ENCODE peak calls at places on chromosome 17, in six cellular contexts. U, O, P, E, Z and M are unnamed samples.

GRCh38 chr17:10114931-10115535 is 83.4 kb downstream of the GAS7 start:
- DNase-seq in O (peak; percentile 67), Z (peak; percentile 69), P (no peak), E (peak; percentile 98), U (peak; percentile 98), M (peak; percentile 83)

GRCh38 chr17:65005858-65006257 is 50.7 kb downstream of the GNA13 start:
- DNase-seq in Z (no peak), U (no peak), P (no peak), E (no peak), O (no peak), M (no peak)

GRCh38 chr17:80799553-80800403 is 191.9 kb upstream of the CHMP6 start:
- DNase-seq in P (no peak), E (no peak), Z (no peak), O (no peak), U (no peak), M (no peak)

GRCh38 chr17:74369221-74369620 is 1.9 kb downstream of the GPR142 start:
- DNase-seq in E (no peak), O (no peak), Z (peak; percentile 44), P (no peak), U (no peak), M (no peak)

GRCh38 chr17:1351967-1352366 is 48.1 kb downstream of the YWHAE start:
- DNase-seq in Z (no peak), O (no peak), E (no peak), P (no peak), U (no peak), M (no peak)

GRCh38 chr17:31442276-31442675 is 50.8 kb downstream of the RAB11FIP4 start:
- DNase-seq in Z (no peak), O (no peak), P (no peak), E (no peak), U (no peak), M (no peak)

GRCh38 chr17:58121925-58122324 is 26.3 kb upstream of the OR4D1 start:
- DNase-seq in E (peak; percentile 46), Z (no peak), U (peak; percentile 20), P (peak; percentile 56), O (no peak), M (no peak)

GRCh38 chr17:38921756-38922411 is 3.5 kb upstream of the LASP1NB start:
- DNase-seq in P (no peak), U (no peak), O (no peak), Z (peak; percentile 24), E (no peak), M (no peak)

GRCh38 chr17:39663688-39664580 is 1.2 kb upstream of the TCAP start:
- DNase-seq in U (no peak), E (peak; percentile 27), P (no peak), Z (peak; percentile 66), O (no peak), M (no peak)

GRCh38 chr17:66645259-66645658 is 189.7 kb upstream of the CACNG5 start:
- DNase-seq in O (no peak), E (no peak), Z (no peak), P (no peak), U (no peak), M (no peak)

GRCh38 chr17:40699880-40700279 is 3.7 kb downstream of the KRT24 start:
- DNase-seq in Z (no peak), E (peak; percentile 6), O (no peak), P (no peak), U (peak; percentile 5), M (no peak)

GRCh38 chr17:20925091-20925490 is 117.7 kb downstream of the USP22 start:
- DNase-seq in O (no peak), Z (no peak), U (peak; percentile 27), E (peak; percentile 51), P (no peak), M (no peak)

GRCh38 chr17:38742431-38743308 is 5.5 kb downstream of the PCGF2 start:
- DNase-seq in P (no peak), O (peak; percentile 79), U (peak; percentile 95), E (peak; percentile 93), Z (no peak), M (peak; percentile 52)

GRCh38 chr17:80364091-80364691 is 50.8 kb upstream of the ENDOV start:
- DNase-seq in P (peak; percentile 55), U (no peak), O (peak; percentile 46), Z (no peak), E (peak; percentile 11), M (no peak)

GRCh38 chr17:58870747-58871146 is 115.1 kb downstream of the PPM1E start:
- DNase-seq in P (no peak), E (peak; percentile 2), U (no peak), Z (no peak), O (no peak), M (no peak)

GRCh38 chr17:3727041-3727440 is 3.3 kb downstream of the HASPIN start:
- DNase-seq in Z (no peak), E (no peak), P (no peak), O (no peak), U (no peak), M (no peak)

GRCh38 chr17:21676281-21677111 is 15.8 kb upstream of the KCNJ18 start:
- DNase-seq in Z (no peak), E (no peak), O (no peak), U (no peak), P (no peak), M (no peak)

GRCh38 chr17:42266918-42267766 is 9.0 kb downstream of the STAT5B start:
- DNase-seq in Z (no peak), U (peak; percentile 93), P (no peak), E (peak; percentile 95), O (no peak), M (no peak)

GRCh38 chr17:57466042-57466471 is 209.7 kb downstream of the MSI2 start:
- DNase-seq in O (no peak), Z (no peak), P (no peak), E (no peak), U (no peak), M (no peak)

GRCh38 chr17:38751803-38752118 is 780 bp upstream of the PSMB3 start:
- DNase-seq in U (peak; percentile 91), O (peak; percentile 96), Z (peak; percentile 84), P (peak; percentile 91), E (peak; percentile 89), M (peak; percentile 82)

GRCh38 chr17:51601622-51602261 is 341.4 kb downstream of the UTP18 start:
- DNase-seq in P (no peak), U (no peak), Z (no peak), E (no peak), O (no peak), M (no peak)

GRCh38 chr17:56373981-56374380 is 219.5 kb upstream of the NOG start:
- DNase-seq in E (no peak), O (no peak), P (peak; percentile 4), U (no peak), Z (no peak), M (no peak)

GRCh38 chr17:66900126-66901010 is 64.1 kb upstream of the CACNG4 start:
- DNase-seq in O (no peak), Z (no peak), P (peak; percentile 13), U (peak; percentile 34), E (peak; percentile 29), M (no peak)

GRCh38 chr17:50100921-50101345 is 5.8 kb downstream of the PDK2 start:
- DNase-seq in E (no peak), O (no peak), U (no peak), P (no peak), Z (no peak), M (no peak)

GRCh38 chr17:28646039-28646754 is 1.2 kb upstream of the BLTP2 start:
- DNase-seq in O (no peak), U (no peak), E (no peak), Z (no peak), P (no peak), M (no peak)

GRCh38 chr17:20009052-20009301 is 182 bp upstream of the SPECC1 start:
- DNase-seq in P (no peak), E (peak; percentile 58), U (no peak), O (no peak), Z (no peak), M (no peak)

GRCh38 chr17:39823407-39824054 is 40.6 kb downstream of the IKZF3 start:
- DNase-seq in O (no peak), E (no peak), Z (no peak), U (no peak), P (peak; percentile 20), M (no peak)

GRCh38 chr17:36008998-36009665 is 7.8 kb upstream of the CCL15 start:
- DNase-seq in E (peak; percentile 20), U (peak; percentile 21), P (peak; percentile 39), Z (no peak), O (peak; percentile 24), M (no peak)

GRCh38 chr17:75517277-75517865 is 1.0 kb downstream of the TSEN54 start:
- DNase-seq in P (peak; percentile 39), Z (peak; percentile 42), E (no peak), U (no peak), O (no peak), M (no peak)

GRCh38 chr17:67672592-67672991 is 45.1 kb upstream of the NOL11 start:
- DNase-seq in O (no peak), Z (no peak), U (no peak), P (no peak), E (no peak), M (no peak)

GRCh38 chr17:48550313-48551205 is 5.7 kb upstream of the HOXB2 start:
- DNase-seq in E (no peak), P (no peak), U (no peak), Z (no peak), O (no peak), M (no peak)
- TF ChIP-seq CTCF in E (peak; percentile 24), P (no peak), U (no peak), Z (no peak), O (peak; percentile 39), M (no peak)

GRCh38 chr17:37614391-37614790 is 5.2 kb upstream of the SYNRG start:
- DNase-seq in P (no peak), O (no peak), Z (no peak), U (peak; percentile 5), E (no peak), M (no peak)

GRCh38 chr17:37610971-37611370 is 1.8 kb upstream of the SYNRG start:
- DNase-seq in O (no peak), E (no peak), U (no peak), Z (no peak), P (no peak), M (no peak)

GRCh38 chr17:37609170-37610040 is at the start of gene SYNRG:
- DNase-seq in O (peak; percentile 96), U (peak; percentile 98), E (peak; percentile 98), P (peak; percentile 99), Z (peak; percentile 95), M (peak; percentile 80)

DNA sequence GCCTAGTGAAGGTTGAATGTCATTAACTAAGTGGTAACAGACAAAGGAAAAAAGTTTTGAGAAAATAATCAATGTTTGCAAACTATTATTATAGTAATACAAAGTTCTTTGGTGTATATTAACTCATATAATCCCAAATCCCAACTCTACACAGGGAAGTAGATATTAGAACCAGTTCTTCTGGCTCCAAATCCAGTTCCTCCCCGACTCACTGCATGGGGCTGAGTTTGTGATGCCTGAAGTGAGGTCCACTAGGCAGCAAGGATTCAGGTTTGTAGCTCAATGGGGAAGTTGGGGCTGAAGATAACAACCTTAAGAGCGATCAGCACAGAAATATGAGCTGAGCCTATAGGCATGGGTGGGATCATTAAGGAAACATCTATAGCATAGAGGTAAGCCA is 5.6 kb upstream of the SYNRG start:
- DNase-seq in P (no peak), Z (no peak), U (no peak), E (no peak), O (no peak), M (no peak)
- TF ChIP-seq CTCF in P (no peak), Z (no peak), U (no peak), E (no peak), O (no peak), M (no peak)

GRCh38 chr17:77898521-77899434 is 59.7 kb upstream of the TNRC6C start:
- DNase-seq in P (no peak), E (no peak), Z (no peak), U (no peak), O (no peak), M (peak; percentile 6)
- TF ChIP-seq CTCF in P (no peak), E (no peak), Z (no peak), U (no peak), O (no peak), M (no peak)

GRCh38 chr17:15456972-15457722 is 10.3 kb downstream of the CDRT4 start:
- DNase-seq in Z (no peak), P (no peak), U (peak; percentile 90), E (peak; percentile 87), O (no peak), M (no peak)
- TF ChIP-seq CTCF in Z (no peak), P (no peak), U (peak; percentile 45), E (peak; percentile 58), O (no peak), M (no peak)